ENCODE peak calls at places on chromosomes 2 and 18, in four cellular contexts. One of them, this sample, is unnamed.
A peak's percentile ranks its signal among the peaks of the same experiment; 100 is the strongest.

GRCh38 chr2:121037480-121037879 is 247.5 kb downstream of the TFCP2L1 start:
- DNase-seq in substantia nigra: no peak
- DNase-seq in SHP77: no peak
- DNase-seq in sigmoid colon: no peak
- DNase-seq in this sample: no peak

GRCh38 chr18:12397793-12398192 is 9.9 kb upstream of the PRELID3A start:
- DNase-seq in SHP77: no peak
- DNase-seq in substantia nigra: no peak
- DNase-seq in sigmoid colon: peak; percentile 38
- DNase-seq in this sample: no peak

GRCh38 chr2:20593072-20594034 is 57.5 kb downstream of the HS1BP3 start:
- DNase-seq in sigmoid colon: peak; percentile 79
- DNase-seq in substantia nigra: no peak
- DNase-seq in SHP77: peak; percentile 43
- DNase-seq in this sample: peak; percentile 58

GRCh38 chr2:129192841-129193253 is 786.6 kb upstream of the RAB6C start:
- DNase-seq in SHP77: no peak
- DNase-seq in sigmoid colon: no peak
- DNase-seq in substantia nigra: no peak
- DNase-seq in this sample: no peak

GRCh38 chr2:104860141-104860790 is 6.4 kb downstream of the POU3F3 start:
- DNase-seq in sigmoid colon: no peak
- DNase-seq in substantia nigra: no peak
- DNase-seq in SHP77: no peak
- DNase-seq in this sample: no peak

GRCh38 chr2:85862426-85862825 is 26.4 kb downstream of the ST3GAL5 start:
- DNase-seq in substantia nigra: no peak
- DNase-seq in SHP77: no peak
- DNase-seq in sigmoid colon: no peak
- DNase-seq in this sample: no peak

GRCh38 chr2:191049728-191050639 is 36.0 kb upstream of the STAT1 start:
- DNase-seq in substantia nigra: no peak
- DNase-seq in sigmoid colon: peak; percentile 76
- DNase-seq in SHP77: no peak
- DNase-seq in this sample: no peak

GRCh38 chr2:71337776-71338175 is 6.2 kb downstream of the ZNF638 start:
- DNase-seq in substantia nigra: no peak
- DNase-seq in SHP77: no peak
- DNase-seq in sigmoid colon: no peak
- DNase-seq in this sample: no peak

GRCh38 chr2:189444322-189444721 is 3.0 kb downstream of the WDR75 start:
- DNase-seq in substantia nigra: no peak
- DNase-seq in SHP77: no peak
- DNase-seq in sigmoid colon: no peak
- DNase-seq in this sample: no peak

This sample was measured in omental fat pad.